ENCODE peak calls at places on chromosomes 5 and 9, in ten cellular contexts. L is WTC11; F is colonic mucosa; M is CD4-positive, alpha-beta T cell; A is GM13977; G is upper lobe of right lung; Q is neural progenitor cell; V is body of pancreas; D is GM20000; N is left ventricle myocardium inferior. I is an unnamed sample.

GRCh38 chr9:7117676-7118561 is 360.1 kb downstream of the KDM4C start:
- DNase-seq in M (no peak), G (no peak), Q (no peak), A (peak), N (no peak), D (peak), V (no peak), F (no peak), L (no peak), I (no peak)

GRCh38 chr9:133597316-133597957 is 11.8 kb downstream of the FAM163B start:
- DNase-seq in L (no peak), G (no peak), D (no peak), Q (no peak), V (no peak), M (no peak), N (no peak), F (no peak), A (no peak), I (no peak)

GRCh38 chr9:20237686-20238085 is 384.6 kb downstream of the MLLT3 start:
- DNase-seq in V (no peak), F (no peak), N (no peak), G (no peak), L (no peak), Q (no peak), D (no peak), A (no peak), M (no peak), I (no peak)

GRCh38 chr5:143742951-143743350 is 69.0 kb upstream of the HMHB1 start:
- DNase-seq in L (no peak), V (no peak), A (no peak), D (no peak), F (no peak), Q (no peak), G (no peak), N (no peak), M (no peak), I (no peak)

GRCh38 chr9:91954841-91955471 is 4.9 kb upstream of the ROR2 start:
- DNase-seq in Q (peak), L (peak), G (no peak), F (peak), D (peak), V (peak), M (no peak), N (no peak), A (peak), I (no peak)

GRCh38 chr5:37839441-37840035 is 303 bp downstream of the GDNF start:
- DNase-seq in F (no peak), D (peak), A (peak), L (peak), V (peak), G (peak), Q (peak), N (peak), M (no peak), I (no peak)

GRCh38 chr9:132032584-132032945 is 47.1 kb downstream of the MED27 start:
- DNase-seq in G (peak), Q (no peak), L (peak), M (no peak), N (no peak), A (no peak), F (no peak), D (peak), V (peak), I (no peak)

GRCh38 chr5:143350790-143351603 is 52.5 kb downstream of the NR3C1 start:
- DNase-seq in M (no peak), G (no peak), A (peak), L (no peak), Q (no peak), N (no peak), V (no peak), D (no peak), F (no peak), I (no peak)

GRCh38 chr5:124575731-124576130 is 170.7 kb downstream of the ZNF608 start:
- DNase-seq in Q (no peak), A (no peak), D (no peak), F (no peak), G (no peak), N (no peak), M (no peak), L (no peak), V (no peak), I (no peak)

GRCh38 chr5:177302354-177303110 is 987 bp downstream of the RAB24 start:
- DNase-seq in G (no peak), M (no peak), V (peak), N (no peak), L (no peak), Q (peak), D (no peak), F (no peak), A (no peak), I (no peak)

GRCh38 chr5:1817261-1818043 is 16.2 kb downstream of the NDUFS6 start:
- DNase-seq in Q (no peak), G (no peak), A (no peak), N (no peak), V (no peak), F (no peak), D (no peak), M (no peak), L (no peak), I (no peak)

GRCh38 chr9:70668751-70669150 is 254.3 kb upstream of the KLF9 start:
- DNase-seq in M (no peak), L (no peak), D (no peak), V (no peak), F (no peak), Q (no peak), N (no peak), G (no peak), A (no peak), I (no peak)

GRCh38 chr9:133844876-133845658 is 106.9 kb upstream of the SARDH start:
- DNase-seq in M (no peak), A (no peak), F (peak), L (no peak), D (peak), N (peak), G (peak), V (peak), Q (no peak), I (peak)

GRCh38 chr9:134165357-134166315 is 1.3 kb upstream of the RNU6ATAC start:
- DNase-seq in D (no peak), L (no peak), M (peak), G (peak), N (no peak), V (peak), A (no peak), F (no peak), Q (peak), I (no peak)

GRCh38 chr5:157963761-157964160 is 104.8 kb upstream of the CLINT1 start:
- DNase-seq in Q (no peak), V (no peak), F (no peak), M (no peak), D (no peak), G (no peak), A (no peak), L (no peak), N (no peak), I (no peak)

GRCh38 chr5:180639743-180640300 is 9.6 kb downstream of the FLT4 start:
- DNase-seq in D (no peak), A (no peak), G (peak), Q (no peak), V (no peak), F (no peak), M (no peak), N (peak), L (peak), I (no peak)

GRCh38 chr9:92191801-92192200 is 76.6 kb upstream of the SPTLC1 start:
- DNase-seq in G (no peak), V (no peak), A (no peak), Q (no peak), M (no peak), D (no peak), N (no peak), F (no peak), L (no peak), I (no peak)

GRCh38 chr9:89390578-89390977 is 72.3 kb downstream of the SECISBP2 start:
- DNase-seq in A (no peak), N (no peak), Q (no peak), D (no peak), V (no peak), G (no peak), L (no peak), M (no peak), F (no peak), I (no peak)

GRCh38 chr5:1261643-1262042 is 33.2 kb downstream of the TERT start:
- DNase-seq in A (no peak), V (no peak), G (no peak), N (no peak), Q (no peak), M (no peak), L (no peak), F (no peak), D (no peak), I (no peak)

GRCh38 chr9:91502475-91502874 is 78.8 kb upstream of the NFIL3 start:
- DNase-seq in Q (no peak), F (no peak), G (no peak), D (no peak), N (no peak), M (no peak), A (no peak), V (no peak), L (no peak), I (no peak)

GRCh38 chr5:133680830-133681555 is 68.7 kb upstream of the FSTL4 start:
- DNase-seq in M (no peak), N (no peak), Q (no peak), L (no peak), G (no peak), D (no peak), V (no peak), A (no peak), F (no peak), I (no peak)

GRCh38 chr5:115450741-115451140 is 93.8 kb downstream of the FEM1C start:
- DNase-seq in V (no peak), Q (no peak), L (no peak), M (no peak), A (peak), D (peak), N (no peak), G (no peak), F (no peak), I (no peak)

GRCh38 chr9:976805-977360 is 428 bp downstream of the DMRT3 start:
- DNase-seq in D (peak), F (no peak), L (peak), G (no peak), N (no peak), Q (peak), A (peak), M (no peak), V (no peak), I (no peak)
- TF ChIP-seq CTCF in D (no peak), F (no peak), L (no peak), G (no peak), N (no peak), Q (peak), A (no peak), M (no peak), V (no peak), I (no peak)

GRCh38 chr5:170631471-170632195 is 127.8 kb downstream of the KCNIP1 start:
- DNase-seq in G (peak), M (no peak), V (peak), F (no peak), A (no peak), N (peak), L (peak), D (no peak), Q (peak), I (no peak)
- TF ChIP-seq CTCF in G (peak), M (no peak), V (no peak), F (no peak), A (no peak), N (peak), L (no peak), D (no peak), Q (peak), I (no peak)

DNA sequence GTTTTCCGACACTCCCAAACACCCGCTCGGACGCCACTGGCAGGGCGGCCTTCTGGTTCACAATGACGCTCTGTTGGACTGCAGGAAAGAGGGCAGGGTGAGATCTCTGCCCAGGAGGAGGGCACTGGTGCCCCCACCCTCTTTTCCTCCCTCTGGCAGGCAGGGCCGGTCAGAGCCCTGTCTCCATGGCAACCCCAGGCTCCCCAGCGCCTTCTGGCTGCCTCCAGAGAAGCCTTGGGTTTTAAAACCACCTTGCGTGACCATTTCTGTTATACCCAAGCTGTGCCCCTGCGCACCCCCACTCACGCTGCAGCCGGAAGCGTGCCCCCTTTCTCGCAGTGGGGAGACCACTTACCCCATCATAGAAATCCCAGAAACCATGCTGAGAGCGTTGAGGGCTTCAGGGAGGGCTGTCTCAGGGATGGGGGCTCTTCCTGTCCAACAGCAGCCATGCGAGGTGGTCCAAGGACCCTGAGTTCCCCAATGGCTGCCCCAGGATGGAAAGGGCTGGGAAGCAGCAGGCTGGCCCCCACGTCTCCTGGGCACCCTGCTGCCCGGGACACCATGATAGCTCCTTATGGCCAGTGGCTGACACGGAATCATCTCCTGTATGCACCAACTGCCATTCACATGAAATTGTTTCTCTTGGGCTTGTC is 7.3 kb downstream of the C9orf50 start:
- DNase-seq in D (no peak), V (peak), M (no peak), A (no peak), N (peak), L (no peak), F (no peak), Q (peak), G (no peak), I (no peak)
- TF ChIP-seq CTCF in D (no peak), V (no peak), M (no peak), A (no peak), N (no peak), L (no peak), F (no peak), Q (no peak), G (no peak), I (no peak)

GRCh38 chr5:111068208-111068607 is 3.3 kb upstream of the TSLP start:
- DNase-seq in G (no peak), D (no peak), M (no peak), Q (no peak), A (no peak), L (no peak), F (no peak), V (no peak), N (no peak), I (no peak)

GRCh38 chr5:111072949-111073682 is 1.6 kb downstream of the TSLP start:
- DNase-seq in G (peak), N (peak), Q (peak), A (no peak), L (peak), M (peak), V (peak), D (peak), F (peak), I (no peak)

GRCh38 chr5:111071413-111071812 is at the start of gene TSLP:
- DNase-seq in L (no peak), A (no peak), V (no peak), F (no peak), M (no peak), N (no peak), D (no peak), Q (no peak), G (no peak), I (no peak)

GRCh38 chr5:111069839-111070238 is 1.7 kb upstream of the TSLP start:
- DNase-seq in N (no peak), A (no peak), M (no peak), F (no peak), G (no peak), Q (no peak), D (no peak), L (no peak), V (no peak), I (no peak)

GRCh38 chr5:111070272-111071134 is 1.0 kb upstream of the TSLP start:
- DNase-seq in V (peak), D (no peak), L (peak), F (no peak), M (no peak), Q (peak), G (peak), N (peak), A (no peak), I (no peak)
- TF ChIP-seq CTCF in V (no peak), D (no peak), L (no peak), F (no peak), M (no peak), Q (peak), G (no peak), N (no peak), A (no peak), I (no peak)

GRCh38 chr9:113578279-113578865 is 114.8 kb downstream of the RGS3 start:
- DNase-seq in V (no peak), D (no peak), A (no peak), L (no peak), G (no peak), N (peak), F (no peak), Q (no peak), M (no peak), I (no peak)
- TF ChIP-seq CTCF in V (no peak), D (no peak), A (no peak), L (no peak), G (no peak), N (no peak), F (no peak), Q (no peak), M (no peak), I (no peak)

GRCh38 chr5:142327111-142327842 is 2.5 kb upstream of the SPRY4 start:
- DNase-seq in N (no peak), V (no peak), G (no peak), M (no peak), D (no peak), A (no peak), F (no peak), Q (peak), L (no peak), I (no peak)
- TF ChIP-seq CTCF in N (no peak), V (no peak), G (no peak), M (no peak), D (no peak), A (no peak), F (no peak), Q (no peak), L (no peak), I (no peak)

GRCh38 chr9:135304886-135305285 is 174.7 kb upstream of the PPP1R26 start:
- DNase-seq in A (no peak), L (no peak), V (no peak), M (no peak), Q (no peak), N (no peak), F (no peak), D (no peak), G (no peak), I (no peak)
- TF ChIP-seq CTCF in A (no peak), L (no peak), V (no peak), M (no peak), Q (no peak), N (no peak), F (no peak), D (no peak), G (no peak), I (no peak)

GRCh38 chr5:77239126-77239741 is 28.8 kb downstream of the PDE8B start:
- DNase-seq in V (no peak), Q (no peak), D (no peak), G (no peak), L (no peak), N (no peak), M (no peak), F (no peak), A (peak), I (no peak)
- TF ChIP-seq CTCF in V (no peak), Q (peak), D (no peak), G (peak), L (no peak), N (peak), M (peak), F (no peak), A (peak), I (peak)

GRCh38 chr5:25544652-25545249 is 900.0 kb upstream of the CDH10 start:
- DNase-seq in Q (peak), M (no peak), L (peak), V (peak), N (no peak), D (peak), A (peak), G (no peak), F (no peak), I (no peak)
- TF ChIP-seq CTCF in Q (peak), M (no peak), L (peak), V (peak), N (peak), D (no peak), A (peak), G (peak), F (no peak), I (peak)

DNA sequence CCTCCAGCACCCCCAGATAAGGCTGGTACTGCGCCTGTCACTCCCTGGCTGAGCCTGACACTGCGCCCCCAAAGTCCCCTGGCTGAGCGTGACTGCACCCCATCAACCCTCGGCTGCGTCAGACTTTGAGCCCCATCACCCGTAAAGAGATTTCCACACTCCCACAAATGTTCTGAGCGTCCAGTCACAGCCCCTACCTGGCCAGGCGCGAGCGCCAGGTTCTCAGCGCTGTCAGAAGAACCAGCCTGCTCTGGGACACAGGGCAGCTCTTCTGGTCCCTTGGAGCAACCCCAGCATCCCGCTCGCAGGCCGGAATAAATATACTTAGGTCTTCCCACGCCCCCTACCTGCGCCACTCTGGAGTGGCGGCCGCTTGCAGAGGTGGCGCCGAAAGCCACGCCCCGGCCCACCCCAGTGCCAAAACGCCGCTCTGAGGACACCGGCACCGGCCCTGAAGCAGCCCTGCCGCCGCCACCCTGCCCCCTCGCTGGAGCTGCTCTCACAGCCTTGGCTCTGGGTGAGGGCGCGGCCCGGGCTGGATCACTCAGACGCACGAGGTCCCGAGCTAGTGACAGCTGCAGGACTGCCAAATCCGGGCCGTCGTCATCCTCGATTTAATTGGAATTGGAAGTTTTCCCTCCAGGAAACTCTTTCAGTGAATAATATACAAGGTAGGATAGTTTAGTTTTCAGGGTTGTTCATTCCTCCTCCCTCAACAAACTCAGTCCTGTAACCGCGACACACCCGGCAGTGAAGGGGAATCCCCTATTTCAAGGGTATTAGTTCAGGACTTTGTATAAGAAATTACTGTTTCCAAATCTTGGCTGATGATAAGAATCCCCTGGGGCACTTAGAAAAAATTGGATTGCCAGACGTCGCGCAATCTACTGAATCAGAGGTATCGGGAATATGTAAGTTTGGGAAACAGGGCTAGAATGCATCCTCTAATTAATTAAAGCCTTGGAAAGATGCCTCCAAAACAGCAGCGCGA is 1.2 kb upstream of the CEMIP2 start:
- DNase-seq in A (peak), N (peak), L (peak), M (peak), Q (peak), V (peak), G (peak), F (peak), D (peak), I (peak)
- TF ChIP-seq CTCF in A (peak), N (peak), L (peak), M (peak), Q (peak), V (no peak), G (peak), F (no peak), D (no peak), I (peak)

I was measured in CD14-positive monocyte.